ENCODE peak calls at places on chromosome 16, in five cellular contexts. One of them, this sample, is unnamed.

GRCh38 chr16:72677662-72678447 is 370.1 kb downstream of the ZFHX3 start:
- DNase-seq in fibroblast of villous mesenchyme: peak
- DNase-seq in CD8-positive, alpha-beta T cell: no peak
- DNase-seq in BJ: no peak
- DNase-seq in fibroblast of the aortic adventitia: peak
- DNase-seq in this sample: no peak

GRCh38 chr16:69496376-69496775 is 69.4 kb upstream of the NFAT5 start:
- DNase-seq in fibroblast of villous mesenchyme: no peak
- DNase-seq in CD8-positive, alpha-beta T cell: no peak
- DNase-seq in BJ: no peak
- DNase-seq in fibroblast of the aortic adventitia: no peak
- DNase-seq in this sample: no peak

GRCh38 chr16:81707411-81708321 is 71.4 kb upstream of the PLCG2 start:
- DNase-seq in fibroblast of villous mesenchyme: peak
- DNase-seq in CD8-positive, alpha-beta T cell: no peak
- DNase-seq in BJ: no peak
- DNase-seq in fibroblast of the aortic adventitia: peak
- DNase-seq in this sample: no peak

GRCh38 chr16:88763502-88764053 is 21.4 kb downstream of the PIEZO1 start:
- DNase-seq in fibroblast of villous mesenchyme: no peak
- DNase-seq in CD8-positive, alpha-beta T cell: no peak
- DNase-seq in BJ: no peak
- DNase-seq in fibroblast of the aortic adventitia: no peak
- DNase-seq in this sample: no peak

GRCh38 chr16:48317614-48318013 is 67.6 kb downstream of the SIAH1 start:
- DNase-seq in fibroblast of villous mesenchyme: peak
- DNase-seq in CD8-positive, alpha-beta T cell: no peak
- DNase-seq in BJ: no peak
- DNase-seq in fibroblast of the aortic adventitia: peak
- DNase-seq in this sample: no peak

GRCh38 chr16:50300942-50301625 is 34.7 kb downstream of the ADCY7 start:
- DNase-seq in fibroblast of villous mesenchyme: peak
- DNase-seq in CD8-positive, alpha-beta T cell: no peak
- DNase-seq in BJ: no peak
- DNase-seq in fibroblast of the aortic adventitia: peak
- DNase-seq in this sample: no peak

GRCh38 chr16:71426069-71426879 is 15.6 kb downstream of the TLE7 start:
- DNase-seq in fibroblast of villous mesenchyme: peak
- DNase-seq in CD8-positive, alpha-beta T cell: no peak
- DNase-seq in BJ: no peak
- DNase-seq in fibroblast of the aortic adventitia: peak
- DNase-seq in this sample: peak

GRCh38 chr16:56793504-56793903 is 63.6 kb downstream of the NUP93 start:
- DNase-seq in fibroblast of villous mesenchyme: peak
- DNase-seq in CD8-positive, alpha-beta T cell: no peak
- DNase-seq in BJ: no peak
- DNase-seq in fibroblast of the aortic adventitia: peak
- DNase-seq in this sample: no peak

GRCh38 chr16:10040136-10041080 is 141.8 kb downstream of the GRIN2A start:
- DNase-seq in fibroblast of villous mesenchyme: peak
- DNase-seq in CD8-positive, alpha-beta T cell: no peak
- DNase-seq in BJ: no peak
- DNase-seq in fibroblast of the aortic adventitia: no peak
- DNase-seq in this sample: no peak

GRCh38 chr16:11949527-11949926 is 7.7 kb upstream of the NPIPB2 start:
- DNase-seq in fibroblast of villous mesenchyme: peak
- DNase-seq in CD8-positive, alpha-beta T cell: no peak
- DNase-seq in BJ: no peak
- DNase-seq in fibroblast of the aortic adventitia: peak
- DNase-seq in this sample: peak

GRCh38 chr16:53159781-53160436 is 105.1 kb downstream of the CHD9 start:
- DNase-seq in fibroblast of villous mesenchyme: peak
- DNase-seq in CD8-positive, alpha-beta T cell: no peak
- DNase-seq in BJ: no peak
- DNase-seq in fibroblast of the aortic adventitia: peak
- DNase-seq in this sample: peak

GRCh38 chr16:8893976-8894690 is 12.0 kb downstream of the LITAFD start:
- DNase-seq in fibroblast of villous mesenchyme: no peak
- DNase-seq in CD8-positive, alpha-beta T cell: no peak
- DNase-seq in BJ: no peak
- DNase-seq in fibroblast of the aortic adventitia: no peak
- DNase-seq in this sample: no peak

GRCh38 chr16:88785106-88785924 is at the start of gene PIEZO1:
- DNase-seq in fibroblast of villous mesenchyme: peak
- DNase-seq in CD8-positive, alpha-beta T cell: peak
- DNase-seq in BJ: no peak
- DNase-seq in fibroblast of the aortic adventitia: peak
- DNase-seq in this sample: peak

GRCh38 chr16:23255000-23255399 is 47.1 kb upstream of the SCNN1B start:
- DNase-seq in fibroblast of villous mesenchyme: no peak
- DNase-seq in CD8-positive, alpha-beta T cell: no peak
- DNase-seq in BJ: no peak
- DNase-seq in fibroblast of the aortic adventitia: no peak
- DNase-seq in this sample: no peak

GRCh38 chr16:46929378-46930332 is 43.8 kb downstream of the DNAJA2 start:
- DNase-seq in fibroblast of villous mesenchyme: peak
- DNase-seq in CD8-positive, alpha-beta T cell: peak
- DNase-seq in BJ: no peak
- DNase-seq in fibroblast of the aortic adventitia: peak
- DNase-seq in this sample: peak

GRCh38 chr16:54180421-54181359 is 105.9 kb downstream of the IRX3 start:
- DNase-seq in fibroblast of villous mesenchyme: no peak
- DNase-seq in CD8-positive, alpha-beta T cell: no peak
- DNase-seq in BJ: no peak
- DNase-seq in fibroblast of the aortic adventitia: no peak
- DNase-seq in this sample: no peak

GRCh38 chr16:73232555-73233422 is 184.9 kb upstream of the ZFHX3 start:
- DNase-seq in fibroblast of villous mesenchyme: peak
- DNase-seq in CD8-positive, alpha-beta T cell: no peak
- DNase-seq in BJ: peak
- DNase-seq in fibroblast of the aortic adventitia: peak
- DNase-seq in this sample: no peak

GRCh38 chr16:71387045-71387871 is 28.7 kb downstream of the CALB2 start:
- DNase-seq in fibroblast of villous mesenchyme: no peak
- DNase-seq in CD8-positive, alpha-beta T cell: no peak
- DNase-seq in BJ: no peak
- DNase-seq in fibroblast of the aortic adventitia: no peak
- DNase-seq in this sample: no peak

GRCh38 chr16:57377080-57377841 is 5.0 kb downstream of the CX3CL1 start:
- DNase-seq in fibroblast of villous mesenchyme: peak
- DNase-seq in CD8-positive, alpha-beta T cell: no peak
- DNase-seq in BJ: no peak
- DNase-seq in fibroblast of the aortic adventitia: no peak
- DNase-seq in this sample: peak

GRCh38 chr16:813916-814412 is 13.4 kb upstream of the GNG13 start:
- DNase-seq in fibroblast of villous mesenchyme: no peak
- DNase-seq in CD8-positive, alpha-beta T cell: no peak
- DNase-seq in BJ: no peak
- DNase-seq in fibroblast of the aortic adventitia: no peak
- DNase-seq in this sample: no peak

GRCh38 chr16:814974-815373 is 14.4 kb upstream of the GNG13 start:
- DNase-seq in fibroblast of villous mesenchyme: peak
- DNase-seq in CD8-positive, alpha-beta T cell: no peak
- DNase-seq in BJ: no peak
- DNase-seq in fibroblast of the aortic adventitia: peak
- DNase-seq in this sample: no peak

GRCh38 chr16:817001-817906 is 16.7 kb upstream of the GNG13 start:
- DNase-seq in fibroblast of villous mesenchyme: no peak
- DNase-seq in CD8-positive, alpha-beta T cell: no peak
- DNase-seq in BJ: no peak
- DNase-seq in fibroblast of the aortic adventitia: no peak
- DNase-seq in this sample: no peak

GRCh38 chr16:815861-816260 is 15.3 kb upstream of the GNG13 start:
- DNase-seq in fibroblast of villous mesenchyme: no peak
- DNase-seq in CD8-positive, alpha-beta T cell: no peak
- DNase-seq in BJ: no peak
- DNase-seq in fibroblast of the aortic adventitia: no peak
- DNase-seq in this sample: no peak

GRCh38 chr16:813204-813915 is 12.8 kb upstream of the GNG13 start:
- DNase-seq in fibroblast of villous mesenchyme: peak
- DNase-seq in CD8-positive, alpha-beta T cell: peak
- DNase-seq in BJ: no peak
- DNase-seq in fibroblast of the aortic adventitia: peak
- DNase-seq in this sample: peak
- TF ChIP-seq CTCF in fibroblast of villous mesenchyme: peak
- TF ChIP-seq CTCF in CD8-positive, alpha-beta T cell: peak
- TF ChIP-seq CTCF in BJ: peak
- TF ChIP-seq CTCF in fibroblast of the aortic adventitia: peak
- TF ChIP-seq CTCF in this sample: peak

GRCh38 chr16:86225905-86226371 is 284.4 kb upstream of the FOXF1 start:
- DNase-seq in fibroblast of villous mesenchyme: no peak
- DNase-seq in CD8-positive, alpha-beta T cell: no peak
- DNase-seq in BJ: no peak
- DNase-seq in fibroblast of the aortic adventitia: peak
- DNase-seq in this sample: no peak

GRCh38 chr16:86224629-86225028 is 285.7 kb upstream of the FOXF1 start:
- DNase-seq in fibroblast of villous mesenchyme: no peak
- DNase-seq in CD8-positive, alpha-beta T cell: no peak
- DNase-seq in BJ: no peak
- DNase-seq in fibroblast of the aortic adventitia: no peak
- DNase-seq in this sample: no peak

GRCh38 chr16:86222541-86222940 is 287.8 kb upstream of the FOXF1 start:
- DNase-seq in fibroblast of villous mesenchyme: peak
- DNase-seq in CD8-positive, alpha-beta T cell: no peak
- DNase-seq in BJ: peak
- DNase-seq in fibroblast of the aortic adventitia: peak
- DNase-seq in this sample: no peak

GRCh38 chr16:86222965-86223551 is 287.3 kb upstream of the FOXF1 start:
- DNase-seq in fibroblast of villous mesenchyme: peak
- DNase-seq in CD8-positive, alpha-beta T cell: no peak
- DNase-seq in BJ: peak
- DNase-seq in fibroblast of the aortic adventitia: peak
- DNase-seq in this sample: no peak

DNA sequence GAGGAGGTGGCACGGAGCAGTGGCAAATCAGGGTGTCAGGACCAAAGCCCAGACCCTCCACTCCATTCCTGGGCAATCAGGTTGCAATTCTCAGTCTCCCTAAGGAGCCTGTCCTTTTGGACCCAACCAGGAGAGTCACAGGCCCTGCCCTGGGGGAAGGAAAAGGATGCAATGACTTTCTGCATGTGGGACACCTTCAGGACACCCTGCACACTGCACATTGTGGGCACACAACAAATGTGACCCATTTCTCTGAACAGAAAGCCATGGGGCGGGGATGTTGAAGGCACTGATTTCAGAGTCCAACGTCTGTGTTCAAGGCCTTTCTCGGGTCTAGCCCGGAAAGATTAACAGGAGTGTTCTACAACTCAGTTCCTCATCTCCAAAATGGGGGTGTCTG is 286.2 kb upstream of the FOXF1 start:
- DNase-seq in fibroblast of villous mesenchyme: no peak
- DNase-seq in CD8-positive, alpha-beta T cell: no peak
- DNase-seq in BJ: no peak
- DNase-seq in fibroblast of the aortic adventitia: no peak
- DNase-seq in this sample: no peak
- TF ChIP-seq CTCF in fibroblast of villous mesenchyme: no peak
- TF ChIP-seq CTCF in CD8-positive, alpha-beta T cell: no peak
- TF ChIP-seq CTCF in BJ: peak
- TF ChIP-seq CTCF in fibroblast of the aortic adventitia: peak
- TF ChIP-seq CTCF in this sample: no peak

DNA sequence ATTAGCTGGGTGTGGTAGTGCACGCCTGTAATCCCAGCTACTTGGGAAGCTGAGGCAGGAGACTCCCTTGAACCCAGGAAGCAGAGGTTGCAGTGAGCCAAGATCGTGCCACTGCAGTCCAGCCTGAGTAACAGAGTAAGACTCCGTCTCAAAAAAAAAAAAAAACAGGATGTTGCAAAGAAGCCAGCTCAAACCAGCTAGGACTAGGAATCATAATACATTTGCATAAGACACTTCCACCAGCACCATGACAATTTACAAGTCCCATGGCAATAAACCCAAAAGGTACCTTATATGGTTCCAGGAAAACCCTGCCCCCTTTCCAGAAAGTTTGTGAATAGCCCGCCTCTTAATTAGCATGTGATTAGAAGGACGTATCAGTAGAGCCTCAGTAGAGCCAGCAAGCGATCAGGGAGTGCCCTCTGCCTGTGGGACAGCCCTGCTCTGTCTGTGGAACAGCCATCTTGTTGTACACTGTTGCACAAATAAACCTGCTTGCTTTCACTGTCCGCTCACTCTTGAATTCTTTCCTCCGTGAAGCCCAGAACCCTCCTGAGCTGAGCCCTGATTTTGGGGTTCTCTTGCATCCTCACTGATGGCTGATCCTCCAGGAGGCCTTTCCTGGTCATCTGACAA is 14.1 kb downstream of the NUPR1 start:
- DNase-seq in fibroblast of villous mesenchyme: no peak
- DNase-seq in CD8-positive, alpha-beta T cell: no peak
- DNase-seq in BJ: no peak
- DNase-seq in fibroblast of the aortic adventitia: no peak
- DNase-seq in this sample: no peak
- TF ChIP-seq CTCF in fibroblast of villous mesenchyme: no peak
- TF ChIP-seq CTCF in CD8-positive, alpha-beta T cell: no peak
- TF ChIP-seq CTCF in BJ: no peak
- TF ChIP-seq CTCF in fibroblast of the aortic adventitia: no peak
- TF ChIP-seq CTCF in this sample: peak

GRCh38 chr16:66930189-66930588 is 4.0 kb downstream of the CIAO2B start:
- DNase-seq in fibroblast of villous mesenchyme: peak
- DNase-seq in CD8-positive, alpha-beta T cell: no peak
- DNase-seq in BJ: no peak
- DNase-seq in fibroblast of the aortic adventitia: peak
- DNase-seq in this sample: no peak

GRCh38 chr16:66927012-66927436 is 1.7 kb upstream of the RRAD start:
- DNase-seq in fibroblast of villous mesenchyme: peak
- DNase-seq in CD8-positive, alpha-beta T cell: no peak
- DNase-seq in BJ: peak
- DNase-seq in fibroblast of the aortic adventitia: peak
- DNase-seq in this sample: peak

GRCh38 chr16:66926171-66926570 is 836 bp upstream of the RRAD start:
- DNase-seq in fibroblast of villous mesenchyme: no peak
- DNase-seq in CD8-positive, alpha-beta T cell: no peak
- DNase-seq in BJ: no peak
- DNase-seq in fibroblast of the aortic adventitia: peak
- DNase-seq in this sample: no peak

GRCh38 chr16:66927918-66928649 is 2.7 kb upstream of the RRAD start:
- DNase-seq in fibroblast of villous mesenchyme: no peak
- DNase-seq in CD8-positive, alpha-beta T cell: no peak
- DNase-seq in BJ: no peak
- DNase-seq in fibroblast of the aortic adventitia: no peak
- DNase-seq in this sample: no peak

DNA sequence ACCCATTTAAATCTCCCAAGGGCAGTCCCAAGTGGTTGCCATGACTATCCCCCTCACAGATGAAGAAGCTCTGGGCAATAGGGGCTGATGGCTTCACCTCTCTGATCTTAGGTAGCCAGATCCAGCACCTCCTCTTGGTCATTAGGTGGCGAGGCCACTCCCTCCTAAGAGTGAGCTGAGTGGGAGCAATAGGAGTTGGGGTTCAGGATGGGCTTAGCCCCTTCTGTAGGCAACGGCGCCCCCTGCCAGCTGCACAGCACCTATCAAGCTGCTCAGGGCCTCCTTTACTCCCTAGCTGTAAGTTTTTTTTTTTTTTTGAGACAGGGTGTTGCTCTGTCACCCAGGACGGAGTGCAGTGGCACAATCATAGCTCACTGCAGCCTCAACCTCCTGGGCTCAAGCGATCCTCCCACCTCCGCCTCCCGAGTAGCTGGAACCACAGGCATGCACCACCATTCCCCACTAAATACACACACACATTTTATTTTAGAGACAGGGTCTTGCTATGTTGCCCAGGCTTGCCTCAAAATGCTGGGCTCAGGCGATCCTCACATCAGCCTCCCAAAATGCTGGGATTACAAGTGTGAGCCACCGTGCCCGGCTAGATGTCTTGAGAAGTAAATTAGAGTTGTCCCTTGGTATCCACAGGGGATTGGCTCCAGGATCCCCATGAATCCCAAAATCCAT is 3.5 kb upstream of the RRAD start:
- DNase-seq in fibroblast of villous mesenchyme: peak
- DNase-seq in CD8-positive, alpha-beta T cell: no peak
- DNase-seq in BJ: no peak
- DNase-seq in fibroblast of the aortic adventitia: peak
- DNase-seq in this sample: no peak
- TF ChIP-seq CTCF in fibroblast of villous mesenchyme: peak
- TF ChIP-seq CTCF in CD8-positive, alpha-beta T cell: peak
- TF ChIP-seq CTCF in BJ: peak
- TF ChIP-seq CTCF in fibroblast of the aortic adventitia: peak
- TF ChIP-seq CTCF in this sample: peak

This sample was measured in GM10248.